ENCODE peak calls at places on chromosomes 16 and 17, in four cellular contexts. Y is fibroblast of lung; U is CD8-positive, alpha-beta T cell; Q is AG04450. F is an unnamed sample.

GRCh38 chr17:69761767-69762321 is 313.2 kb upstream of the KCNJ16 start:
- DNase-seq in Y (peak), U (no peak), Q (peak), F (no peak)

GRCh38 chr17:63071797-63072196 is 105.8 kb downstream of the TANC2 start:
- DNase-seq in Y (no peak), U (no peak), Q (no peak), F (no peak)

GRCh38 chr17:64081802-64082799 is 47.8 kb downstream of the ERN1 start:
- DNase-seq in Y (peak), U (no peak), Q (peak), F (no peak)

GRCh38 chr17:77254961-77255741 is 114.4 kb downstream of the SEC14L1 start:
- DNase-seq in Y (peak), U (no peak), Q (peak), F (no peak)

GRCh38 chr16:71564377-71564967 is 12.4 kb downstream of the TAT start:
- DNase-seq in Y (no peak), U (no peak), Q (no peak), F (peak)

GRCh38 chr17:1032391-1032790 is 35.5 kb downstream of the TIMM22 start:
- DNase-seq in Y (no peak), U (no peak), Q (no peak), F (no peak)

GRCh38 chr16:49365711-49366509 is 7.7 kb upstream of the C16orf78 start:
- DNase-seq in Y (no peak), U (no peak), Q (no peak), F (no peak)

GRCh38 chr17:4498461-4499397 is at the start of gene SPNS2:
- DNase-seq in Y (peak), U (peak), Q (no peak), F (no peak)

GRCh38 chr16:2535644-2536021 is 2.2 kb upstream of the PDPK1 start:
- DNase-seq in Y (peak), U (no peak), Q (peak), F (peak)

GRCh38 chr16:2919511-2920255 is 8.0 kb downstream of the FLYWCH1 start:
- DNase-seq in Y (peak), U (peak), Q (peak), F (no peak)

GRCh38 chr16:2498531-2499253 is 15.1 kb upstream of the ATP6V0C start:
- DNase-seq in Y (no peak), U (no peak), Q (no peak), F (peak)

GRCh38 chr17:67474081-67474661 is 97.1 kb downstream of the PITPNC1 start:
- DNase-seq in Y (peak), U (peak), Q (no peak), F (no peak)

GRCh38 chr16:8931864-8932263 is 31.8 kb downstream of the USP7 start:
- DNase-seq in Y (peak), U (peak), Q (peak), F (no peak)

GRCh38 chr17:27975146-27976011 is 67.1 kb upstream of the NLK start:
- DNase-seq in Y (peak), U (no peak), Q (peak), F (no peak)

GRCh38 chr16:30947533-30948086 is 1.3 kb upstream of the ORAI3 start:
- DNase-seq in Y (no peak), U (no peak), Q (no peak), F (no peak)

GRCh38 chr16:85209526-85210121 is 97.4 kb upstream of the CIBAR2 start:
- DNase-seq in Y (no peak), U (no peak), Q (no peak), F (no peak)

GRCh38 chr16:80989801-80990200 is 16.9 kb downstream of the CMC2 start:
- DNase-seq in Y (no peak), U (no peak), Q (no peak), F (no peak)

GRCh38 chr17:16910341-16910740 is 61.6 kb downstream of the TNFRSF13B start:
- DNase-seq in Y (no peak), U (no peak), Q (no peak), F (no peak)

GRCh38 chr17:3575506-3575905 is 17.9 kb upstream of the TRPV3 start:
- DNase-seq in Y (peak), U (no peak), Q (no peak), F (no peak)

GRCh38 chr17:63439682-63440081 is 6.4 kb downstream of the CYB561 start:
- DNase-seq in Y (peak), U (no peak), Q (no peak), F (no peak)

GRCh38 chr16:89013111-89013510 is 36.1 kb upstream of the CBFA2T3 start:
- DNase-seq in Y (no peak), U (no peak), Q (no peak), F (peak)

GRCh38 chr17:68019336-68019674 is 16.2 kb upstream of the KPNA2 start:
- DNase-seq in Y (no peak), U (no peak), Q (no peak), F (no peak)

GRCh38 chr16:72467157-72467759 is 295.3 kb upstream of the PMFBP1 start:
- DNase-seq in Y (peak), U (no peak), Q (peak), F (no peak)

GRCh38 chr16:31395647-31396046 is 2.5 kb downstream of the ITGAD start:
- DNase-seq in Y (no peak), U (no peak), Q (no peak), F (peak)

GRCh38 chr17:73013299-73013698 is 79.2 kb downstream of the SLC39A11 start:
- DNase-seq in Y (no peak), U (no peak), Q (no peak), F (no peak)

GRCh38 chr16:1335996-1336395 is 2.6 kb downstream of the BAIAP3 start:
- DNase-seq in Y (no peak), U (no peak), Q (no peak), F (no peak)

GRCh38 chr16:1337486-1337885 is 4.0 kb downstream of the BAIAP3 start:
- DNase-seq in Y (no peak), U (no peak), Q (no peak), F (no peak)

GRCh38 chr16:1336619-1337018 is 3.2 kb downstream of the BAIAP3 start:
- DNase-seq in Y (no peak), U (no peak), Q (no peak), F (no peak)

GRCh38 chr16:1338855-1339675 is 5.6 kb downstream of the BAIAP3 start:
- DNase-seq in Y (no peak), U (no peak), Q (no peak), F (no peak)

DNA sequence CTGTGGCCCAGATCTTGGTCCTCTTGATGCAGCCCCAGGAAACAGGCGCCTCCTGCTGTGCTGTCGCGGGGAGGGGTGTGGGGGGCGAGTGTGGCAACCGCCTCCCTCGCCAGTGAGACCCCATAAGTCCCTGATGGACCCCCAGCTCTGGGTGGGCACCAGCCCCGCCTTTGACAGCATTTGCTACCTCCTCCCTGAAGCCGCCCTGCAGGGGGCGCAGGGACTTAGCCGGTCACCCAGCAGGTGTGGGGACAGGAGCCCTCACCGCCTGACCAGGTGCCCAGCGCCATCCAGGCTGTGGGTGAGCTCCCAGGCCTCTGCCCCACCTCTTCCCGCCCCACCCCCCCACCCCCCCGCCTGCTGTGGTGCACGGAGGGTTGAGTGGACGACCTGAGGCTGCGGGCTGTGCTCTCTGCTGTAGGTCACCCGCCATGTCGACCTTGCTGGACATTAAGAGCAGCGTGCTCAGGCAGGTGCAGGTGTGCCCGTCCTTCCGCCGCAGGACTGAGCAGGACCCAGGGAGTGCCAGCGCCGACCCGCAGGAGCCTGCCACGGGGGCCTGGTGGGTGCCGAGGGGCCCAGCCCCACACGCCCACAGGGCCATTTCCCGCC is 4.8 kb downstream of the BAIAP3 start:
- DNase-seq in Y (no peak), U (peak), Q (no peak), F (no peak)
- TF ChIP-seq CTCF in Y (peak), U (no peak), Q (peak), F (peak)

DNA sequence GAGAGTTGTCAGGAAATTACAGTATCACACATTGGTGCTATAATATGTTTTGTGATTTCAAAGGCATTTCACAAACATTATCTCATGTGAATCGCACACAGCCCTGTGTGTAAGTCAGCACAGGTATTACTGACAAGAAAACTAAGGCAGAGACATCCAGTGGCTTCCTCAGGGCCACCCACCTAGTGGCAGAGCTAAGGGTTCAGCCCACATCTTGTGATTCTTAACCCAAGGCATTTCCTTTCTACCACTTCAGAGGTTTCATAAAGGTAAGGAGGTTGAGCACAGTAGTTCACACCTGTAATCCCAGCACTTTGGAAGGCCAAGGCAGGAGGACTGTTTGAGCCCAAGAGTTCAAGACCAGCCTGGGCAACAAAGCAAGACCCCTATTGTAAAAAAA is 58.2 kb downstream of the STX8 start:
- DNase-seq in Y (no peak), U (no peak), Q (no peak), F (no peak)
- TF ChIP-seq CTCF in Y (no peak), U (no peak), Q (no peak), F (no peak)

DNA sequence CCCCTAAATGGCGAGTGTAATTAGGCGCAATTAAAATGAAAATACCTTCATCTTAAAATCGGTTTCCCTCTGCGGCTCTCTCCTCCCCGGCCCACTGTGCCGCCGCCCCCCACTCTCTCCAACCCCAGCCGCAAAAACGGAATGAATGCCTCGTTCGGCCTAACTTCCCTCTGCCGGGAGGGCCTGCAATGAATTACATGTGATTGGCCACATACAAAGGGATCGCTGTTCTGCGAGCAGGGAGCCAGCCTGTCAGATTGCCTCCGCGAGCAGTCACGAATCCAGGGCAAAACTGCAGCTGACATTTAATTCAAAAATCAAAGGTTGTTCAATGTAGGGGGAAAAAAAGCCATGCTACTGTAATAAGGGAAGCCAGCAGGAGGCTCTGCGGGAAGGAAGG is 85.0 kb downstream of the TBC1D16 start:
- DNase-seq in Y (peak), U (no peak), Q (no peak), F (no peak)
- TF ChIP-seq CTCF in Y (peak), U (no peak), Q (no peak), F (no peak)

GRCh38 chr16:14289692-14290340 is 218.7 kb downstream of the MRTFB start:
- DNase-seq in Y (no peak), U (peak), Q (no peak), F (no peak)
- TF ChIP-seq CTCF in Y (peak), U (peak), Q (peak), F (peak)

GRCh38 chr17:36657390-36657762 is 56.0 kb downstream of the MRM1 start:
- DNase-seq in Y (no peak), U (no peak), Q (no peak), F (no peak)

GRCh38 chr17:36661688-36662087 is 60.3 kb downstream of the MRM1 start:
- DNase-seq in Y (no peak), U (no peak), Q (no peak), F (no peak)

GRCh38 chr17:36661047-36661666 is 59.8 kb downstream of the MRM1 start:
- DNase-seq in Y (no peak), U (no peak), Q (no peak), F (no peak)

GRCh38 chr17:36653374-36653773 is 52.0 kb downstream of the MRM1 start:
- DNase-seq in Y (no peak), U (no peak), Q (no peak), F (no peak)

DNA sequence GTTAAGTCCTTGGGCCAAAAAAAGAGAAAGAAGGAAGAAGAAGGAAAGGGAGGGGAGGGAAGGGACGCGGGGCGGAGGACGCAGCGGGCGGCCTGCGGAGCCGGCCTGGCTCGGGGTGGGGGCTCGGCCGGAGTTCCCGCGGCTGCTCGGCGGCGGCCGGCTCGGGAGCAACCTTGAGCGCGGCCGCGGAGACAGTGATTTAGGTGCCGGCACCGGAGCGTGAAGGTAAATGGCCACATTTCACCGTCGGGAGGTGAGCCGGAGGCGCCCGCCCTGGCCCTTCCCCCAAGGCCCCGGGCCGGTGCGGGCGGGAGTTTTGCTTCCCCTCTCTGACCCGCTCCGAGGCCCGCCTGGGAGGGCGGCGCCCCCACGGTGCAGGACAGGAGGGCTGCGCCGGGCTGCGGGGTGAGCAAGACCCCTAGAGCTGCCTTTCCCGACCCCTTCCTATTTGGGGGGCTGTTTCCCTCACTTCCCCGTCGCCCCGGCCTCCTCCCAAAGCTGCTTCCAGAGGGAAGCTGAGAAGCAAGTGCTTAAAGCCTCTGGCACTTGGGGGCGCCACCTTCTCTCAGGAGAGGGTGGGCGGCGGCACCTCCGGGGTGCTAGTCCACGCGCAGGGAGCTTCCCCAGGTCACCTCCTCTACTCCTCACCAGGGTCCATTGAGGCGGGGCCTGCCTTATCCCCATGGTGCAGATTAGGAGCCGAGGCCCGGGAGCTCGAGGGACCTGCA is 56.5 kb downstream of the MRM1 start:
- DNase-seq in Y (peak), U (peak), Q (no peak), F (no peak)
- TF ChIP-seq CTCF in Y (peak), U (no peak), Q (peak), F (no peak)

DNA sequence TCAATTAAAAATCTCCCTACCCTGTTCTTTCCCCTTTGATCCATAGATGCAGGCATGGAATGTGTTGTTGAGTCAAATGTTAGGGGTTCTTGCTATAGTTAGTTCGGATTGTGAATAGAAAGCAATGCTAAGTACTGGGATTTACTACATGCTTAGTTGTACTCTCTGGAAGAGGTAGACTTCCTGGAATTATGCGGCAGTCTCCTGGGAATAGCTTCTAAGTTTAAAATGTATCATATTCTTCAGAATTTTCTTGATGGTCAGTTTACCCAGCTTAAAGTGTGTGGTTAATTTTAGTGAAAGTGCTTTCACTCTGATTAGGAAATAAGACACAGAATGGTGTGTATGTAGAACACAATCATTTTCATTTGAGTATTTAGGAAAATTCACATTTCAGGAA is 3.5 kb downstream of the CLTC start:
- DNase-seq in Y (no peak), U (no peak), Q (no peak), F (no peak)
- TF ChIP-seq CTCF in Y (no peak), U (no peak), Q (no peak), F (no peak)

DNA sequence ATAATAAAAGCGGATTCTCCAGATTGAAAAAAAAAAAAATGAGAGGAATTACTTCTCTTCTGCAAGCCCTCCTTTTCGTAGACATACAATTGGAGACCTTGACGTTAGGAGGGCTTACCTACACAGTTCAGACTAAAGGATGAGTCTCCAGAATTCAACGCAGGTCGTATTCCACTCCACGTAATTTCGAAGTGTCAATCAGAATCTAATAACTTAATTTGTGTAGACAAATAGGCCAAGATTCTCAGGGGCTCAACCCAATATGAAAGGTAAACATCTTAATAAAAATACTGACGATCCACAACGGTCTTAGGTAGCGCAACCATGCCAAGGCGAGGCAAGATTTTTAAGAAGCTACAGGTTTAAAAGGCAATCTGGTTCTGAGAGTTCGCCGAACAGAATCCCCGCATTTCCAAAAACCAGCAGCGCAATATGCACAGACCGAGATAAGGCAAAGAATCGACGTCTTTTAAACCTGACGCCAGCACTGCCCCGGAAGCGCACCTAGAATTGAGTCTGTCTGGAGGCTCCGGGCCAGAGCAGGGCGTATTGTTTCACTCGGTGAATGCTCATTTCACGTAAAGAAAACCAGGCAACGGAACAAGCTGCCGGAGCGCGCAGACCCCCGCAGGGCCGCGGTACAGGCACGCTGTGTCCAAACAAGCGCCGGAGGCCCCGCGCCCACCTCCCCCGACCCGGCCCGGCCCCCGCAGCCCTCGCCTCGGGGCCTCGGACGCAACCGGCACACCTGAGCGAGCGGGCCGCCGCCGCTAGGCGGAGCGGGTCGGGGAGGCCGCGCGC is 623 bp downstream of the MBTPS1 start:
- DNase-seq in Y (peak), U (peak), Q (no peak), F (no peak)
- TF ChIP-seq CTCF in Y (no peak), U (peak), Q (no peak), F (no peak)